ENCODE peak calls at places on chromosome 19, in eight cellular contexts. X, L, W, D, J, R, Q and E are unnamed samples.

GRCh38 chr19:35973487-35973886 is 21.5 kb upstream of the SDHAF1 start:
- DNase-seq in X (no peak), L (no peak), W (no peak), D (peak; percentile 19), J (no peak), R (no peak), Q (no peak), E (no peak)

GRCh38 chr19:43739419-43739818 is 15.3 kb downstream of the SMG9 start:
- DNase-seq in X (no peak), L (no peak), W (no peak), D (no peak), J (no peak), R (no peak), Q (no peak), E (no peak)

GRCh38 chr19:30371960-30372824 is at the start of gene ZNF536:
- DNase-seq in X (no peak), L (no peak), W (no peak), D (no peak), J (no peak), R (no peak), Q (no peak), E (no peak)

GRCh38 chr19:681029-681626 is 4.9 kb downstream of the FSTL3 start:
- DNase-seq in X (no peak), L (peak; percentile 97), W (no peak), D (no peak), J (no peak), R (no peak), Q (peak; percentile 90), E (peak; percentile 95)

GRCh38 chr19:51688665-51689571 is 4.2 kb upstream of the SPACA6 start:
- DNase-seq in X (peak; percentile 95), L (peak; percentile 93), W (no peak), D (peak; percentile 96), J (no peak), R (peak; percentile 96), Q (peak; percentile 93), E (peak; percentile 95)

GRCh38 chr19:56088454-56089215 is 32.5 kb downstream of the ZNF787 start:
- DNase-seq in X (no peak), L (no peak), W (no peak), D (no peak), J (no peak), R (no peak), Q (no peak), E (no peak)

GRCh38 chr19:48925240-48925843 is 8.2 kb upstream of the DHDH start:
- DNase-seq in X (no peak), L (no peak), W (no peak), D (no peak), J (no peak), R (peak; percentile 23), Q (no peak), E (peak; percentile 50)

GRCh38 chr19:48244289-48244688 is 11.4 kb downstream of the CARD8 start:
- DNase-seq in X (no peak), L (no peak), W (peak; percentile 8), D (no peak), J (no peak), R (no peak), Q (no peak), E (no peak)

GRCh38 chr19:51742736-51743288 is 8.9 kb downstream of the FPR1 start:
- DNase-seq in X (no peak), L (no peak), W (no peak), D (no peak), J (no peak), R (no peak), Q (no peak), E (no peak)

GRCh38 chr19:12778020-12778904 is 2.9 kb upstream of the HOOK2 start:
- DNase-seq in X (peak; percentile 76), L (peak; percentile 83), W (no peak), D (peak; percentile 90), J (no peak), R (peak; percentile 78), Q (peak; percentile 78), E (peak; percentile 83)

GRCh38 chr19:28307963-28308362 is 905.0 kb downstream of the UQCRFS1 start:
- DNase-seq in X (no peak), L (no peak), W (no peak), D (no peak), J (no peak), R (no peak), Q (no peak), E (no peak)

GRCh38 chr19:28299649-28300048 is 913.3 kb downstream of the UQCRFS1 start:
- DNase-seq in X (no peak), L (no peak), W (no peak), D (no peak), J (no peak), R (no peak), Q (no peak), E (no peak)

GRCh38 chr19:28307460-28307859 is 905.5 kb downstream of the UQCRFS1 start:
- DNase-seq in X (no peak), L (no peak), W (no peak), D (no peak), J (no peak), R (no peak), Q (no peak), E (no peak)

GRCh38 chr19:28305513-28305912 is 907.4 kb downstream of the UQCRFS1 start:
- DNase-seq in X (no peak), L (no peak), W (no peak), D (no peak), J (no peak), R (no peak), Q (no peak), E (no peak)

DNA sequence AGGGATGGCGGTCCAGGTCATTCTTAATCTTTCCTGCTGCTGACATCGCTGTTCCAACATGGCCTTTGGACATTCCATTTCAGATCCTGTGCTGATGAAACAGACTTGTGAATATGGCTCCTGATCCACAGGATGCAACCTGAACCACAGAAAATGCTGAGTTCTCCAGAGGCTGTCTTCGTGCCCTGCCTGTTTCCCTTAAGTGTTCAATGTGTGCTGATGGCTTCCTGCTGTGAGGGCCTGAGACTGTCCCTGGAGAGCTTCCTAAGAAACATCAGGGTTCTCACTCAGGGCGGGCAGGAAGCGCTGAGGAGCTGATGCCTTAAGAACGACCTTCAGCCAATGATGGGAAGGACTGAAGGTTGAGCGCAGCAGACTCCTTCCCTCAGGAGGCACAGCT is 909.4 kb downstream of the UQCRFS1 start:
- DNase-seq in X (no peak), L (no peak), W (no peak), D (no peak), J (no peak), R (no peak), Q (no peak), E (no peak)
- H3K9me3 ChIP-seq in X (no peaks in the 10 kb centered on the region), L (no peaks in the 10 kb centered on the region), W (no peaks in the 10 kb centered on the region), D (no peaks in the 10 kb centered on the region), J (no peaks in the 10 kb centered on the region), R (no peaks in the 10 kb centered on the region), Q (no peaks in the 10 kb centered on the region), E (no peaks in the 10 kb centered on the region)

GRCh38 chr19:18110833-18111232 is 13.3 kb downstream of the MAST3 start:
- DNase-seq in X (no peak), L (no peak), W (no peak), D (no peak), J (no peak), R (no peak), Q (no peak), E (no peak)
- H3K27ac ChIP-seq in X (no peak overlapping the region), L (no peak overlapping the region), W (peak overlapping the region; percentile 51), D (no peak overlapping the region), J (no peak overlapping the region), R (no peak overlapping the region), Q (peak overlapping the region; percentile 94), E (no peak overlapping the region)

GRCh38 chr19:41741244-41741554 is 14.1 kb upstream of the CEACAM6 start:
- DNase-seq in X (no peak), L (no peak), W (no peak), D (no peak), J (no peak), R (no peak), Q (no peak), E (no peak)

GRCh38 chr19:41734585-41734984 is 20.7 kb upstream of the CEACAM6 start:
- DNase-seq in X (no peak), L (no peak), W (no peak), D (no peak), J (no peak), R (no peak), Q (no peak), E (peak; percentile 42)

GRCh38 chr19:41735071-41735623 is 20.2 kb upstream of the CEACAM6 start:
- DNase-seq in X (no peak), L (no peak), W (no peak), D (no peak), J (no peak), R (no peak), Q (no peak), E (no peak)

GRCh38 chr19:41740415-41741243 is 14.7 kb upstream of the CEACAM6 start:
- DNase-seq in X (no peak), L (no peak), W (no peak), D (no peak), J (no peak), R (no peak), Q (no peak), E (no peak)

DNA sequence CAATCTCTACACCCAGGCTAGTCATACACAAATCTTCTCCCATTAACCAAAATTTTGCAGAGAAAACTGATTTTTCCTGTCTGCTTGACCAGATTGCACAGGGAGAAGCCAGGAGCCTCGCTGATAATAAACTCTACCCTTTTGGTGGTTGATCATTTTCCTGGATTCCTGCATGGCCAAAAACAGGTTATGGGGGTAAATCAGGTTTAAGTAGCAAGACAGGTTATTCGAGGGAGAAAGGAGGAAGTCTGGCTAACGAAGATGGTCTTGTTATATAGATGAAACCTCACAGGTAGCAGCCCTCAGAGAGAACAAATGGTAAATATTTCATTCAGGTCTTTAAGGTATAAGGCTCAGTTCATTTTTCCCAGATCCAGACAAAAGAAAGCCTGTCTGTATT is 16.0 kb upstream of the CEACAM6 start:
- DNase-seq in X (no peak), L (no peak), W (no peak), D (no peak), J (no peak), R (no peak), Q (no peak), E (no peak)
- H3K9me3 ChIP-seq in X (no peaks in the 10 kb centered on the region), L (no peaks in the 10 kb centered on the region), W (no peaks in the 10 kb centered on the region), D (no peaks in the 10 kb centered on the region), J (no peaks in the 10 kb centered on the region), R (no peaks in the 10 kb centered on the region), Q (no peaks in the 10 kb centered on the region), E (no peaks in the 10 kb centered on the region)

DNA sequence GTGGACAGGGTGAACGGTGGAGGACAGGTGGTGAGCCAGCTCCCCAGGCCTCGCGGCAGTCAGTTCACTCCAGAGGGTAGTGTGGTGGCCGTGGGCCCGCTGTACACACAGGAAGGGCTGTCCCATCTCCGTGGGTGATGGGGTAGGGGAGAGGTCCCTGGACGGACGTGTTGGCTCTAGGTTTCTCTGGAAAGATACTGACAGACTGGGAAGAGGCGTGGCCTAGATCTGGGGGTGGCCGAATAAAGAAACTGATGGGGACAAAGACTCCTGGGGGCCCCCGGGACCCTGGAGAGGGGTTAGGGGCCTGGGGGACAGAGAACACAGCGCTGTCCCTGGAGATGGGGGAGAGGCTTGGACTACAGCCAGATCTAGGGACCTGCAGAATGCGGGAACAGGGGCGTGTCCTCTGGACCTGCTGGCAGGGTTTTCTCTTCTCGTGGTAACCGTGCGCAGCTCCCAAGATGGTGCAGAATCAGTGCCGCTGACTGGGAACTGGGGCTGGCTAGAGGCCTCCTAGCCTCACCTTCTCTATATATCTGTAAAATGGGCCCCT is 4.0 kb upstream of the PRAM1 start:
- DNase-seq in X (peak; percentile 35), L (no peak), W (no peak), D (no peak), J (no peak), R (no peak), Q (no peak), E (peak; percentile 51)
- H3K27ac ChIP-seq in X (peak overlapping the region; percentile 50), L (peak overlapping the region; percentile 53), W (peak overlapping the region; percentile 1), D (no peak overlapping the region), J (peak overlapping the region; percentile 32), R (no peak overlapping the region), Q (peak overlapping the region; percentile 54), E (no peak overlapping the region)